ENCODE peak calls at places on chromosomes 1 and 21, in eight cellular contexts. A is endothelial cell of umbilical vein, E is right lobe of liver, N is prostate gland, C is heart left ventricle, O is adrenal gland, D is IMR-90, R is A549. G is an unnamed sample. For H3K4me1, the result is how much of the 10 kb centered on the place peaks cover.

GRCh38 chr21:28632718-28633408 is 359.8 kb downstream of the LTN1 start:
- DNase-seq in E (no peak), N (peak), C (no peak), O (no peak), A (peak), R (no peak), D (peak), G (no peak)

GRCh38 chr1:169108897-169109560 is 2.5 kb downstream of the ATP1B1 start:
- DNase-seq in A (no peak), E (peak), R (peak), C (no peak), N (peak), O (peak), D (peak), G (peak)

GRCh38 chr1:31662463-31662862 is 17.8 kb upstream of the PEF1 start:
- DNase-seq in O (no peak), D (no peak), R (no peak), C (no peak), N (no peak), E (no peak), A (no peak), G (no peak)

GRCh38 chr21:42541174-42541573 is 27.5 kb downstream of the SLC37A1 start:
- DNase-seq in C (no peak), D (no peak), N (no peak), O (no peak), R (no peak), E (no peak), A (no peak), G (peak)

GRCh38 chr1:42860339-42861013 is 14.1 kb downstream of the ZNF691 start:
- DNase-seq in N (no peak), E (no peak), C (no peak), D (no peak), O (no peak), A (no peak), R (no peak), G (no peak)

GRCh38 chr1:38608202-38608864 is 251.2 kb downstream of the RRAGC start:
- DNase-seq in A (peak), N (no peak), R (no peak), D (peak), E (no peak), O (no peak), C (peak), G (no peak)

GRCh38 chr1:151923422-151923821 is 14.1 kb upstream of the THEM4 start:
- DNase-seq in R (no peak), O (no peak), C (no peak), D (no peak), N (no peak), E (no peak), A (no peak), G (no peak)

GRCh38 chr1:209323743-209324142 is 259.8 kb upstream of the CAMK1G start:
- DNase-seq in R (no peak), N (no peak), E (no peak), C (no peak), D (no peak), A (no peak), O (no peak), G (no peak)

GRCh38 chr1:46118856-46119255 is 13.6 kb downstream of the PIK3R3 start:
- DNase-seq in R (no peak), N (no peak), O (no peak), C (no peak), A (no peak), E (no peak), D (no peak), G (no peak)

GRCh38 chr1:41490911-41491310 is 6.4 kb upstream of the EDN2 start:
- DNase-seq in R (no peak), A (no peak), D (no peak), C (no peak), N (no peak), E (no peak), O (no peak), G (no peak)

GRCh38 chr1:203271018-203271743 is 34.1 kb upstream of the BTG2 start:
- DNase-seq in A (peak), R (peak), D (peak), N (peak), O (peak), E (no peak), C (peak), G (no peak)

GRCh38 chr1:198544265-198544664 is 3.8 kb upstream of the ATP6V1G3 start:
- DNase-seq in D (no peak), N (no peak), R (no peak), A (no peak), O (no peak), C (no peak), E (no peak), G (no peak)

GRCh38 chr1:20511518-20512428 is 3.8 kb upstream of the MUL1 start:
- DNase-seq in N (no peak), R (no peak), O (no peak), C (no peak), E (no peak), D (no peak), A (no peak), G (no peak)

GRCh38 chr1:27528701-27529637 is 39.0 kb upstream of the WASF2 start:
- DNase-seq in E (no peak), D (peak), O (peak), R (no peak), N (peak), A (peak), C (peak), G (no peak)

GRCh38 chr1:36253463-36253862 is 29.2 kb downstream of the THRAP3 start:
- DNase-seq in D (peak), E (no peak), C (no peak), O (no peak), A (peak), R (no peak), N (no peak), G (no peak)

GRCh38 chr1:59046730-59047157 is 250.2 kb upstream of the FGGY start:
- DNase-seq in A (peak), R (no peak), E (no peak), D (peak), O (no peak), C (no peak), N (peak), G (peak)

GRCh38 chr1:55147504-55147903 is 67.7 kb downstream of the USP24 start:
- DNase-seq in C (peak), D (no peak), E (no peak), A (no peak), N (no peak), O (no peak), R (no peak), G (no peak)

GRCh38 chr1:8118031-8118451 is 91.9 kb upstream of the ERRFI1 start:
- DNase-seq in A (no peak), E (no peak), C (no peak), R (peak), D (no peak), O (peak), N (no peak), G (no peak)

GRCh38 chr1:8120693-8121260 is 94.7 kb upstream of the ERRFI1 start:
- DNase-seq in D (peak), R (peak), C (no peak), E (no peak), O (no peak), N (peak), A (peak), G (no peak)

GRCh38 chr1:8122160-8122476 is 96.0 kb upstream of the ERRFI1 start:
- DNase-seq in N (no peak), C (no peak), D (peak), A (peak), R (no peak), E (no peak), O (peak), G (no peak)

GRCh38 chr1:8122477-8123407 is 96.6 kb upstream of the ERRFI1 start:
- DNase-seq in D (peak), A (peak), C (no peak), R (no peak), O (peak), E (no peak), N (no peak), G (no peak)

GRCh38 chr1:8121261-8122159 is 95.4 kb upstream of the ERRFI1 start:
- DNase-seq in C (no peak), N (peak), O (peak), D (peak), E (no peak), R (peak), A (peak), G (peak)
- TF ChIP-seq POLR2A in C (no peak), N (no peak), O (peak), D (no peak), E (no peak), R (no peak), A (peak), G (no peak)

GRCh38 chr1:15956150-15956549 is 19.8 kb downstream of the ZBTB17 start:
- DNase-seq in C (no peak), O (no peak), A (no peak), N (no peak), E (no peak), D (peak), R (no peak), G (no peak)

GRCh38 chr1:15953791-15954201 is 22.1 kb downstream of the ZBTB17 start:
- DNase-seq in D (no peak), A (peak), N (no peak), C (no peak), O (no peak), R (no peak), E (no peak), G (no peak)

GRCh38 chr1:15957221-15958090 is 18.4 kb downstream of the ZBTB17 start:
- DNase-seq in E (no peak), N (no peak), A (no peak), D (no peak), O (no peak), C (no peak), R (no peak), G (no peak)

GRCh38 chr1:15954316-15954715 is 21.6 kb downstream of the ZBTB17 start:
- DNase-seq in R (no peak), O (no peak), E (no peak), N (no peak), A (no peak), C (no peak), D (no peak), G (no peak)

GRCh38 chr1:15955552-15955951 is 20.3 kb downstream of the ZBTB17 start:
- DNase-seq in O (no peak), A (no peak), R (no peak), C (no peak), N (no peak), D (no peak), E (no peak), G (no peak)
- H3K4me1 ChIP-seq in O (under half), A (half or more), R (under half), C (half or more), N (under half), D (under half), E (under half), G (under half)

GRCh38 chr1:6970256-6970655 is 185.0 kb downstream of the CAMTA1 start:
- DNase-seq in A (no peak), N (no peak), R (no peak), E (no peak), D (no peak), C (no peak), O (no peak), G (no peak)

GRCh38 chr1:6969762-6970161 is 184.5 kb downstream of the CAMTA1 start:
- DNase-seq in R (no peak), A (no peak), C (no peak), O (no peak), D (no peak), N (no peak), E (no peak), G (no peak)

GRCh38 chr1:6972390-6972789 is 187.1 kb downstream of the CAMTA1 start:
- DNase-seq in R (no peak), D (no peak), N (no peak), C (no peak), O (no peak), A (no peak), E (no peak), G (no peak)

GRCh38 chr1:6971699-6972098 is 186.4 kb downstream of the CAMTA1 start:
- DNase-seq in R (no peak), E (no peak), D (no peak), O (no peak), N (no peak), C (no peak), A (no peak), G (no peak)

GRCh38 chr1:6971048-6971447 is 185.8 kb downstream of the CAMTA1 start:
- DNase-seq in A (no peak), O (no peak), R (no peak), D (peak), N (no peak), C (no peak), E (no peak), G (no peak)
- H3K27ac ChIP-seq in A (no peak), O (no peak), R (no peak), D (no peak), N (no peak), C (no peak), E (no peak), G (no peak)

GRCh38 chr1:184827600-184828368 is 73.1 kb upstream of the EDEM3 start:
- DNase-seq in C (no peak), A (no peak), E (no peak), D (peak), R (no peak), N (no peak), O (peak), G (no peak)
- TF ChIP-seq POLR2A in C (no peak), A (no peak), E (no peak), D (no peak), R (no peak), N (no peak), O (no peak), G (no peak)

GRCh38 chr21:35038772-35039145 is 10.3 kb downstream of the RUNX1 start:
- DNase-seq in N (no peak), R (no peak), D (no peak), E (no peak), A (no peak), O (no peak), C (no peak), G (no peak)
- H3K4me1 ChIP-seq in N (under half), R (under half), D (under half), E (under half), A (under half), O (under half), C (under half), G (under half)

DNA sequence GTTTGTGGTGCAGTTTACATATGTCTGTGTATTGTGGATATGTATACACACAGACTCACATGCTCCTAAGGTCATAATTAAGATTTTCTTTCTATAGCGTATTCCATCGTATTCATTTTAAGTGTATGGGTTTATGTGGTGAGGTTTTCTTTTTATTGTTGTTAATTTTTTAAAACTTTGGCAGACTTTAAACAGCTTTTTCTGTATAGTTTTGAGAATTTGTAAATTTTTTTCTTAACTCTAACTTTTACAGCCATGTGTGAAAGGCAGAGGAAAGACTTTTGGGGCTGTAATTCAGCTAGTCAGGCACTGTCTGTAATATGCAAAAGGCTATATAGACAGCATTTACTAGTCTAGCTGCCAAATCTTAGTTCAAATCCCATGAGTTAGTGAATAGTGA is 2.2 kb downstream of the MAGI3 start:
- DNase-seq in C (no peak), D (no peak), N (no peak), E (no peak), R (no peak), O (no peak), A (no peak), G (no peak)
- H3K27ac ChIP-seq in C (no peak), D (no peak), N (no peak), E (no peak), R (no peak), O (peak), A (no peak), G (no peak)

DNA sequence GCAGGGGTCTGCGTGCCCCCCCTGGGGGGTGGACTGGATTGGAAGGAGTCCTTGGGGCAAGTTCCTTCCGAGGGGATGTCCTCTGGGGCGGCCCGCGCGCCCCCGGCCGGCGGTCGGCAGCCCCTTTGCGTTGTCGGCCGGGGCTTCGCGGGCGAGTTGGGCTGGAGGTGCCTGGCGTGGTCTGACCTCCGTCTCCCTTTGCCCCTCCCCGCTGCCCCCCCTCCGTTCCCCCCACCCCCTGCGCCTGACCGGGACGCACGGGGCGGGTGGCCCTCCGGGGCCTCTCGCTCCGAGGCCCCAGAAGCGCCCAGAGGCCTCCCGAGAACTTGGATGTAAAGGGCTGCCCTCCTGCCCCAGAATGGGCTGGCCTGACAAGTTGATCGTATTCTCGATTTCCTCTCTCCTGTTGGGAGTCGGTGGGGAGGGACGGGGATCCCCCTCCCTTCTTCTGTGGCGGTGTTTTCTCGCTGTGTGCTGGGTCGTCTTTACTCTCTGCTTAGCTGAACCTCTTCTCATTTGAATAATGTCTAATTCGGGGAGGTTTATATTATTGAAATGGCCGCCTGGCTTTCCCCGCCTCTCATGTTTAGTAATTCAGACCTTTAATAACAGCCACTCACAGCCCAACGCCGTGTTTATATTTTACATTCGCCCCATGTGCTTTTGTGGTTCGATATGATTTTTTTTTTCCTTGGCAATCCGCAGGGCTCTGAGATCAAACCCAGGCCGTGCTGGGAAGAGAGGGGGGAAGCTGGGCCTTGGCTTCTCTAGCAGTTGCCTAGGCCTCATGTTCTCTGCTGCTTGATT is 1.3 kb downstream of the POU2F1 start:
- DNase-seq in C (peak), E (peak), O (peak), R (peak), N (peak), A (peak), D (peak), G (peak)
- TF ChIP-seq POLR2A in C (peak), E (peak), O (peak), R (no peak), N (peak), A (no peak), D (no peak), G (peak)

G was measured in Peyer's patch.